ENCODE peak calls at places on chromosomes 11 and 22, in four cellular contexts. I is HCT116, T is suprapubic skin, Y is spleen. F is an unnamed sample.

GRCh38 chr11:46064221-46064620 is 57.0 kb downstream of the PHF21A start:
- DNase-seq in Y (no peak), T (no peak), I (no peak), F (no peak)

GRCh38 chr11:43905788-43906187 is 25.2 kb downstream of the ALKBH3 start:
- DNase-seq in T (no peak), I (no peak), Y (no peak), F (no peak)

GRCh38 chr11:134397304-134398078 is 14.6 kb downstream of the B3GAT1 start:
- DNase-seq in T (no peak), I (no peak), Y (no peak), F (no peak)

GRCh38 chr11:134763030-134763388 is 351.0 kb upstream of the B3GAT1 start:
- DNase-seq in Y (no peak), I (no peak), T (no peak), F (no peak)

GRCh38 chr11:5665746-5666395 is 19.0 kb downstream of the TRIM5 start:
- DNase-seq in T (no peak), I (no peak), Y (no peak), F (no peak)

GRCh38 chr11:128790200-128790599 is 76.9 kb downstream of the KCNJ1 start:
- DNase-seq in T (no peak), I (no peak), Y (no peak), F (no peak)

GRCh38 chr11:76076749-76077148 is 129.6 kb downstream of the WNT11 start:
- DNase-seq in T (no peak), Y (no peak), I (no peak), F (no peak)

GRCh38 chr22:44727709-44728108 is 24.7 kb upstream of the ARHGAP8 start:
- DNase-seq in Y (no peak), I (no peak), T (no peak), F (no peak)

GRCh38 chr11:67996622-67997459 is 7.1 kb downstream of the UNC93B1 start:
- DNase-seq in Y (peak), I (peak), T (peak), F (peak)

GRCh38 chr11:122813176-122813917 is 25.0 kb upstream of the CRTAM start:
- DNase-seq in Y (no peak), I (no peak), T (no peak), F (no peak)

GRCh38 chr11:121426476-121427454 is 25.3 kb upstream of the SORL1 start:
- DNase-seq in T (no peak), I (peak), Y (peak), F (peak)

GRCh38 chr22:18965526-18966421 is 29.7 kb upstream of the PRODH start:
- DNase-seq in Y (no peak), T (peak), I (no peak), F (no peak)

GRCh38 chr22:30591588-30592359 is at the start of gene PES1:
- DNase-seq in Y (peak), T (peak), I (peak), F (peak)
- TF ChIP-seq POLR2A in Y (no peak), T (no peak), I (no peak), F (no peak)

GRCh38 chr11:15190611-15191010 is 75.9 kb downstream of the INSC start:
- DNase-seq in I (no peak), T (no peak), Y (no peak), F (no peak)

GRCh38 chr11:15189189-15189588 is 74.5 kb downstream of the INSC start:
- DNase-seq in Y (no peak), T (no peak), I (no peak), F (no peak)

GRCh38 chr11:15192007-15192556 is 77.4 kb downstream of the INSC start:
- DNase-seq in T (no peak), Y (no peak), I (no peak), F (no peak)

GRCh38 chr11:15186146-15186545 is 71.4 kb downstream of the INSC start:
- DNase-seq in T (no peak), I (no peak), Y (no peak), F (no peak)

GRCh38 chr11:15189646-15190365 is 75.1 kb downstream of the INSC start:
- DNase-seq in T (no peak), I (no peak), Y (no peak), F (no peak)
- TF ChIP-seq POLR2A in T (no peak), I (no peak), Y (no peak), F (no peak)

DNA sequence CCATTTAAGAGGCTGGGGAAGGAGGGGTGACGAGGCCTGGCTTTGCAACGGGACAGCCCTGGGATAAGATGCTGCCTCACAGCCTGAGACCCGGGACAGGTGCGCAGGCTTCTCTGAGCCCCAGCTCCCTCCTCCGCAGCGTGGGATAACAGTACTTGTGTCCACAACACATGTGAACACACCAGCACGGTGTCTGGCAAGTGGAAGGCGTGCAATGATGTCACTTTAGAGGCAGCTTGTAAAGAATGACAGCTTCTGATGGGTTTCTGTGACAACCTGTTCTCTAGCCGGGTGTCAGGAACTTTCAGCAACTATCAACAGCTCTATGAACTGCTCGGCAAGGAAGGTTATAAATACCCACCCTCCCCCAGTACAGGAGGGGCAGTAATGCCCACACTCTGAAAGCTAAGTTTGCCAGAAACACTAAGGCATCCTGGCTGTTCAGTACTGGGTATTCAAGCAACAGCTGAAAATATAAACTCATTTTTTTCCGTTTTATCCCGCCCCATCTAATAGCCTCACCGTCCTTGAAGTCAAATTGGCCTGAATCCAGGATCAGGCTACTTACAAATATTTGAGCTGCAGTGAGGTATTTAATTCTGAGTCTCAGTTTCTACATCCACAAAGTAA is 59.7 kb downstream of the MYH9 start:
- DNase-seq in I (no peak), Y (no peak), T (no peak), F (no peak)
- TF ChIP-seq POLR2A in I (no peak), Y (no peak), T (no peak), F (no peak)

GRCh38 chr11:36147491-36147890 is 141.7 kb downstream of the COMMD9 start:
- DNase-seq in Y (no peak), T (no peak), I (no peak), F (no peak)

GRCh38 chr11:36148701-36149100 is 140.5 kb downstream of the COMMD9 start:
- DNase-seq in I (no peak), Y (no peak), T (no peak), F (no peak)

GRCh38 chr11:36151933-36152580 is 137.2 kb downstream of the COMMD9 start:
- DNase-seq in I (no peak), T (no peak), Y (no peak), F (no peak)

GRCh38 chr11:36150986-36151385 is 138.2 kb downstream of the COMMD9 start:
- DNase-seq in Y (no peak), T (no peak), I (no peak), F (no peak)

GRCh38 chr11:36149538-36150242 is 139.5 kb downstream of the COMMD9 start:
- DNase-seq in I (peak), T (no peak), Y (no peak), F (peak)
- TF ChIP-seq POLR2A in I (no peak), T (no peak), Y (no peak), F (no peak)

F was measured in Peyer's patch.